ENCODE peak calls at places on chromosomes 4 and X, in ten cellular contexts. H is left ventricle myocardium inferior, P is adipocyte, S is endodermal cell, O is IMR-90, V is A673, L is A549, K is pancreas, Q is mammary epithelial cell, I is suprapubic skin. N is an unnamed sample.
A peak's percentile ranks its signal among the peaks of the same experiment; 100 is the strongest.

GRCh38 chr4:42786350-42787070 is 106.0 kb upstream of the GRXCR1 start:
- DNase-seq in H (no peak), Q (no peak), V (no peak), P (no peak), I (no peak), L (no peak), O (no peak), S (peak; percentile 80), K (no peak), N (no peak)

GRCh38 chr4:71382569-71383560 is 44.0 kb downstream of the SLC4A4 start:
- DNase-seq in I (no peak), L (no peak), P (no peak), Q (no peak), S (no peak), V (no peak), O (peak; percentile 20), K (no peak), H (no peak), N (no peak)

GRCh38 chrX:108699368-108699767 is 37.0 kb downstream of the IRS4 start:
- DNase-seq in P (peak; percentile 45), O (peak; percentile 14), V (peak; percentile 56), I (no peak), Q (peak; percentile 19), K (no peak), S (no peak), H (no peak), L (peak; percentile 5), N (peak; percentile 8)

GRCh38 chr4:109729155-109729562 is 711 bp downstream of the PLA2G12A start:
- DNase-seq in Q (peak; percentile 3), K (no peak), H (no peak), V (peak; percentile 17), L (peak; percentile 1), O (peak; percentile 7), I (no peak), S (no peak), P (peak; percentile 29), N (no peak)

GRCh38 chr4:41509411-41510008 is 28.4 kb upstream of the LIMCH1 start:
- DNase-seq in P (no peak), H (peak; percentile 50), I (no peak), Q (no peak), V (peak; percentile 45), S (no peak), O (no peak), L (no peak), K (no peak), N (no peak)

GRCh38 chrX:134803551-134804183 is 145.4 kb upstream of the PLAC1 start:
- DNase-seq in V (no peak), Q (no peak), O (no peak), P (no peak), H (no peak), I (no peak), K (no peak), S (no peak), L (no peak), N (no peak)

GRCh38 chrX:40552768-40553167 is 28.0 kb upstream of the ATP6AP2 start:
- DNase-seq in Q (no peak), L (peak; percentile 15), S (no peak), K (no peak), O (peak; percentile 9), P (peak; percentile 20), H (no peak), I (no peak), V (no peak), N (no peak)

GRCh38 chrX:140572724-140573123 is 67.9 kb upstream of the SOX3 start:
- DNase-seq in Q (peak; percentile 14), V (peak; percentile 41), H (no peak), O (peak; percentile 34), K (peak; percentile 38), I (no peak), S (peak; percentile 85), P (peak; percentile 24), L (peak; percentile 1), N (peak; percentile 46)

GRCh38 chr4:75180790-75181776 is 248.2 kb downstream of the PARM1 start:
- DNase-seq in P (no peak), I (no peak), L (no peak), H (no peak), O (no peak), Q (no peak), K (no peak), V (no peak), S (peak; percentile 65), N (no peak)

GRCh38 chr4:153241970-153242847 is 38.0 kb downstream of the TRIM2 start:
- DNase-seq in S (peak; percentile 69), V (peak; percentile 96), K (no peak), L (no peak), H (no peak), Q (no peak), O (peak; percentile 73), P (no peak), I (no peak), N (no peak)

GRCh38 chrX:103464071-103464773 is 55.1 kb downstream of the RAB40A start:
- DNase-seq in S (peak; percentile 84), I (no peak), H (no peak), L (peak; percentile 49), O (peak; percentile 47), K (no peak), Q (peak; percentile 36), V (peak; percentile 52), P (peak; percentile 64), N (peak; percentile 15)

GRCh38 chrX:68832516-68833447 is 4.0 kb downstream of the EFNB1 start:
- DNase-seq in H (no peak), L (no peak), K (no peak), P (no peak), O (no peak), V (no peak), Q (no peak), S (peak; percentile 36), I (peak; percentile 53), N (no peak)

GRCh38 chr4:59805176-59805575 is 1395.0 kb upstream of the ADGRL3 start:
- DNase-seq in H (no peak), S (no peak), Q (no peak), L (no peak), O (no peak), I (no peak), K (no peak), P (no peak), V (no peak), N (no peak)
- H3K4me1 ChIP-seq in H (no peaks in the 10 kb centered on the region), S (no peaks in the 10 kb centered on the region), Q (no peaks in the 10 kb centered on the region), L (no peaks in the 10 kb centered on the region), O (no peaks in the 10 kb centered on the region), I (no peaks in the 10 kb centered on the region), K (no peaks in the 10 kb centered on the region), P (no peaks in the 10 kb centered on the region), V (no peaks in the 10 kb centered on the region), N (no peaks in the 10 kb centered on the region)

GRCh38 chr4:1021386-1022050 is 10.1 kb downstream of the FGFRL1 start:
- DNase-seq in Q (no peak), S (no peak), L (no peak), K (no peak), P (no peak), H (no peak), I (no peak), O (no peak), V (no peak), N (no peak)

GRCh38 chr4:1023895-1024740 is 12.7 kb downstream of the FGFRL1 start:
- DNase-seq in P (no peak), O (no peak), H (no peak), I (no peak), S (no peak), V (no peak), K (no peak), L (no peak), Q (no peak), N (no peak)

GRCh38 chr4:1023241-1023640 is 11.8 kb downstream of the FGFRL1 start:
- DNase-seq in P (no peak), H (no peak), I (no peak), L (no peak), V (no peak), K (no peak), Q (no peak), O (no peak), S (no peak), N (no peak)

GRCh38 chr4:1022739-1023066 is 11.3 kb downstream of the FGFRL1 start:
- DNase-seq in P (no peak), O (no peak), L (no peak), V (no peak), H (no peak), S (no peak), K (no peak), I (no peak), Q (no peak), N (no peak)

DNA sequence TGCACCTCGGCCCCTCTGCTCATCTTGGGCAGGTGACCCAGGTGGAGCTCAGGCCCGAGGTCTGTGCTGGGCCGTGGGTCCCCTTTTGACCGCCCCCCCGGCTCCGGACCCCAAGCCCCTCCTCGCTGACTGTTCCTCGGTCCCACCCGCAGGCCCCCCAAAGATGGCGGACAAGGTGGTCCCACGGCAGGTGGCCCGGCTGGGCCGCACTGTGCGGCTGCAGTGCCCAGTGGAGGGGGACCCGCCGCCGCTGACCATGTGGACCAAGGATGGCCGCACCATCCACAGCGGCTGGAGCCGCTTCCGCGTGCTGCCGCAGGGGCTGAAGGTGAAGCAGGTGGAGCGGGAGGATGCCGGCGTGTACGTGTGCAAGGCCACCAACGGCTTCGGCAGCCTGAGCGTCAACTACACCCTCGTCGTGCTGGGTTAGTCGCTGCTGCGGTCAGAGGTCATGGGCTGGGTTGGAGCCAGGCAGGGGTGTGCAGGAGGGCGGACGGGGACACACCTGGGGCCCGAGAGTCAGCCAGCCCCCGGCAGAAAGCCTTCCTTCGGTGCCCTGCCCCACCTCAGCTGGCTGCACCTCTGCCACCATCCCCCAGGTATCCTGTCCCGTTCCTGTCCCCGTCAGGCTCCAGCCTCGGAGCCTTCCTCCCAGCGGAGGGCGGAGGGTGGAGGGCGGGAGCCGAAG is 10.8 kb downstream of the FGFRL1 start:
- DNase-seq in K (no peak), S (no peak), O (no peak), I (no peak), L (no peak), P (no peak), V (no peak), Q (no peak), H (no peak), N (no peak)
- H3K4me3 ChIP-seq in K (no peak overlapping the region), S (no peak overlapping the region), O (no peak overlapping the region), I (no peak overlapping the region), L (no peak overlapping the region), P (no peak overlapping the region), V (no peak overlapping the region), Q (no peak overlapping the region), H (no peak overlapping the region), N (no peak overlapping the region)

GRCh38 chr4:182240161-182241130 is 2.8 kb upstream of the TENM3 start:
- DNase-seq in S (peak; percentile 73), K (peak; percentile 10), O (peak; percentile 89), Q (no peak), I (no peak), V (no peak), P (peak; percentile 63), L (peak; percentile 25), H (no peak), N (no peak)
- H3K4me1 ChIP-seq in S (peaks cover 8% of the 10 kb centered on the region), K (no peaks in the 10 kb centered on the region), O (peaks cover 19% of the 10 kb centered on the region), Q (peaks cover 38% of the 10 kb centered on the region), I (no peaks in the 10 kb centered on the region), V (no peaks in the 10 kb centered on the region), P (peaks cover 36% of the 10 kb centered on the region), L (peaks cover 45% of the 10 kb centered on the region), H (peaks cover 1% of the 10 kb centered on the region), N (no peaks in the 10 kb centered on the region)

DNA sequence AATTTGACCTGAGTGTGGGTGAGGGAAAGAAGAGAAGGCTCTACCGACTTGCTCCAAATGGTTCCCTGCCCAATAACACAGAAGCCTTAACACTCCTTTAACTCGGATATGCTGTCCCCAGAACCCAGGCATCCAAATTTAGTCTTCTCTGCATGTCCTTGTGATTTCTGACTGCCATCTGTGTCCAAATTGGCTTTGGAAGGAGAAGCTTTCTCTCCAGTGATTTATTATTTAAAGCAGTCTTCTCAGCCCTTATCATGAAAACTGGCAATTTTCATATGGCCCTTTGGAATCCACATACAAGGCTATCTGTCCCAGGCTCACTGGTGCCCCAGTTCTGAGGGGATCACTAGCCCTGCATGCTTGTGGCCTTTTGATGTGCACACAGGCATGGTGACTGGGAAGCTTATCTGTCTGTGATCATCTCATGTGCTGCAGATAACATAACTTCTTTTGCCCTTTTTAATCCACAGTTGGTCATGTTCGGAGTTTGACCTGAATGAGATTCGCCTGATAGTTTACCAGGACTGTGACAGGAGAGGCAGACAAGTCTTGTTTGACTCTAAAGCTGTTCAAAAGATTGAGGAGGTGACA is 56.7 kb downstream of the FNIP2 start:
- DNase-seq in S (no peak), I (no peak), K (no peak), V (no peak), P (no peak), O (no peak), H (no peak), L (no peak), Q (no peak), N (no peak)
- H3K4me3 ChIP-seq in S (no peak overlapping the region), I (no peak overlapping the region), K (no peak overlapping the region), V (no peak overlapping the region), P (peak overlapping the region; percentile 6), O (no peak overlapping the region), H (peak overlapping the region; percentile 22), L (no peak overlapping the region), Q (no peak overlapping the region), N (no peak overlapping the region)

N was measured in Panc1.